ENCODE peak calls at places on chromosome 9, in five cellular contexts. B is left lung, G is GM23338, Y is Peyer's patch, N is pancreas. S is an unnamed sample.

GRCh38 chr9:105877719-105878118 is 183.4 kb downstream of the TMEM38B start:
- DNase-seq in B (no peak), N (no peak), G (peak; percentile 8), Y (no peak), S (no peak)

GRCh38 chr9:112705773-112706427 is 12.0 kb downstream of the INIP start:
- DNase-seq in G (peak; percentile 78), Y (no peak), B (no peak), N (no peak), S (no peak)

GRCh38 chr9:112861638-112862555 is 28.8 kb downstream of the SLC46A2 start:
- DNase-seq in N (no peak), G (no peak), B (peak; percentile 83), Y (no peak), S (peak; percentile 67)

GRCh38 chr9:126704157-126704941 is 90.6 kb downstream of the LMX1B start:
- DNase-seq in B (no peak), G (no peak), N (peak; percentile 54), Y (peak; percentile 48), S (peak; percentile 97)

GRCh38 chr9:95088421-95089161 is 228.9 kb downstream of the FANCC start:
- DNase-seq in N (peak; percentile 76), G (no peak), Y (peak; percentile 49), B (no peak), S (peak; percentile 94)

GRCh38 chr9:112135706-112136105 is 39.4 kb downstream of the SUSD1 start:
- DNase-seq in B (no peak), G (no peak), Y (peak; percentile 53), N (no peak), S (no peak)

GRCh38 chr9:21589344-21590056 is 107.4 kb upstream of the IFNE start:
- DNase-seq in B (no peak), N (no peak), G (no peak), Y (no peak), S (no peak)

GRCh38 chr9:129932303-129933151 is 97.3 kb downstream of the USP20 start:
- DNase-seq in N (no peak), B (no peak), Y (no peak), G (peak; percentile 19), S (no peak)

GRCh38 chr9:134059188-134059641 is 8.6 kb downstream of the BRD3 start:
- DNase-seq in N (peak; percentile 60), B (no peak), Y (peak; percentile 29), G (no peak), S (no peak)

GRCh38 chr9:97752274-97752673 is 55.1 kb upstream of the XPA start:
- DNase-seq in N (no peak), B (no peak), G (no peak), Y (no peak), S (no peak)

GRCh38 chr9:15149450-15149849 is 157.6 kb downstream of the TTC39B start:
- DNase-seq in B (no peak), G (no peak), Y (no peak), N (no peak), S (no peak)

GRCh38 chr9:121066850-121067249 is 7.9 kb upstream of the CNTRL start:
- DNase-seq in G (no peak), B (no peak), Y (no peak), N (no peak), S (no peak)

GRCh38 chr9:68678430-68678829 is 26.6 kb upstream of the PIP5K1B start:
- DNase-seq in G (peak; percentile 73), B (no peak), Y (no peak), N (no peak), S (no peak)

GRCh38 chr9:90219548-90220118 is 423.0 kb downstream of the DIRAS2 start:
- DNase-seq in N (no peak), Y (peak; percentile 71), G (peak; percentile 75), B (peak; percentile 82), S (no peak)

GRCh38 chr9:124778575-124779367 is 1.8 kb downstream of the OLFML2A start:
- DNase-seq in B (no peak), N (no peak), G (no peak), Y (peak; percentile 10), S (peak; percentile 81)
- H3K4me1 ChIP-seq in B (peaks cover 4% of the 10 kb centered on the region), N (peaks cover 8% of the 10 kb centered on the region), G (peaks cover 17% of the 10 kb centered on the region), Y (no peaks in the 10 kb centered on the region), S (peaks cover 22% of the 10 kb centered on the region)

DNA sequence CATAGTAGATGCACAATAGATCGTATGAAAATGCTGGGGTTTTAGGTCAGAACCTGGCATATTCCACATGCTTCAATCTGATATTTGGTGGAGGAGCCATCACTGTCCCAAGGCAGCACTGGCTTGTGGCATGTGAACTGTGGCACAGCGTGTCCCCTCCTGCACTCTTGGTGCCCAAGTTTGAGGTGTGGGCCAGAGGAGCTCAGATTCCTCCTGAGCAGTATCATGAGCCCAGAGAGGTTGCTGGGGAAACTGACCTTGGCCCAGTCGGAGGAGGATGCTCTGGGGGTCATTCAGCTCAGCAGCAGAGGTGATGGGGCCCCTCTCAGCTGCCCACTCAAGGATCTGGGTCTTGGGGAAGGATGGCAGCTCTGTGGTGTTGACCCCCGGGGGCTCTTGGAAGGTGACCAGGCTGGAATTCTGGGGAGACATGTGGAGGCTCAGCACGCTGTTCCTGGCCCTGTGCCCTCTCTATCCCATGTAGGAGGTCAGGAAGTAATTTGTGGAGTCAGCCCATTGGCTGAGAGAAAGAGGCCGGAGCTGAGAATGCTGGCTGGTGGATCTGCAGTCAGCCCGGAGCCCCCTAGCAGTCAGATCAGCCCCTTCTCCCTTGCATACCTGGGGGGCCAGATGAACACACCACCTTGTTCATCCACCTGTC is 23.7 kb downstream of the FPGS start:
- DNase-seq in B (no peak), N (peak; percentile 41), Y (no peak), G (no peak), S (peak; percentile 61)
- H3K4me1 ChIP-seq in B (peaks cover 12% of the 10 kb centered on the region), N (peaks cover 5% of the 10 kb centered on the region), Y (no peaks in the 10 kb centered on the region), G (peaks cover 8% of the 10 kb centered on the region), S (peaks cover 13% of the 10 kb centered on the region)

GRCh38 chr9:137688725-137689124 is 69.9 kb downstream of the EHMT1 start:
- DNase-seq in B (no peak), Y (no peak), N (no peak), G (no peak), S (peak; percentile 27)
- H3K4me1 ChIP-seq in B (peaks cover 28% of the 10 kb centered on the region), Y (no peaks in the 10 kb centered on the region), N (peaks cover 5% of the 10 kb centered on the region), G (peaks cover 65% of the 10 kb centered on the region), S (peaks cover 28% of the 10 kb centered on the region)

DNA sequence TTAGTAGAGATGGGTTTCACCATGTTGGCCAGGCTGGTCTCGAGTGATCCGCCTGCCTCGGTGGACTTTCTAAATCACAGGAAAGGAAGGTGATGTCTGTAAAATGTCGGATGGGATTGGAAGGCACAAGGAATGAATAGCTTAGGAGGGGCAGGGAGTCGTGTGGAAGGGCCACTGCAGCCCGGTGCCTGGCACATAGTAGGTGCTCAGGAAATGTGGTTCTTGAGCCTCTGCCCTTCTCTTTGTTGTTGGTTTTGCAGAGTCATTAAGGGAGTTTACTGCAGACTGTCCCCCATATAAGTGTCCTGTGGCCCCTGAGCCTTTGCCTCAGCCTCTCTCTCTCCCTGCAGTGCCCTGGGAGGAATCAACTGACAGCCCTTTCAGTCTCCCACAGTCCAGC is 11.8 kb downstream of the NEK6 start:
- DNase-seq in Y (no peak), N (no peak), B (no peak), G (no peak), S (no peak)
- H3K4me1 ChIP-seq in Y (peaks cover 14% of the 10 kb centered on the region), N (peaks cover 54% of the 10 kb centered on the region), B (peaks cover 52% of the 10 kb centered on the region), G (no peaks in the 10 kb centered on the region), S (peaks cover 63% of the 10 kb centered on the region)

DNA sequence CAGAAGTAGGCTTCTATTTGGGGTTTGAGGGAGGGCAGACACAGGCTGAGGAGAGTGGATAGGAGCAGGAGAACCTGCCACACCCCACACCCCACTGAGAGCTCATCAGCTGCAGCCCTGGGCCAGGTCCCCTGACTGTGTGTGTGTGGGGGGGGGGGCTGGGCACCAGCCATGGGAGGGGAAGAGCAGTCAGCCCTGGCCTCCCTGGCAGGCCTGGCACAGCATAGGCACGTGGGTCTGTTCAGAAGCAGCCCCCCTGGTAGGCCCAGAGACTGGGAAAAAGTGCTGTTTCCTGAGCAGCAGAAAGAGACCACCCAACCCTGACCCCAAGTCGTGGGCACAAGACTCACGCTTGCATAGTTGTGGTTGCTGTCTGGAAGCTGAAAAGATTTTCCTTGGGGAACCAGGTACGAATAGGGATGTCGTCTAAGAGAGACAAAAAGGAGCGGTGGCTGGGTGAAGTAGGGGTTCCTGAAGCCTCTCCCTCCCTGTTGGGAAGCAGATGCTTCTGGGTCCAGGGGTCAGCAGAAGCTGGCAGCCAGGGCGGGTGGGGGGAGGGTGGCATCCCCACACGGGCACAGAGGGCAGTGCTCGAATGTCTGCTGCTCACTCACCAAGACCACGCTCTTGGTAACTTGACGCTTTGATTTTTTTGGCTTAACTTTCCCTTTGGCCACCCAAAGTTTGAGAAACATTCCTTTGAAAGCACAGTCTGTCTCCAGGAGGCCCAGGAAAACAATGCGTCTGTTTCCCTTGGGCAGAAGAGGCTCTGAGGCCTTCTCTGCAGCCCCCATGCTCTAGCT is 2.9 kb downstream of the NSMF start:
- DNase-seq in B (peak; percentile 39), N (peak; percentile 35), Y (peak; percentile 42), G (no peak), S (peak; percentile 98)
- H3K4me1 ChIP-seq in B (peaks cover 11% of the 10 kb centered on the region), N (peaks cover 22% of the 10 kb centered on the region), Y (peaks cover 8% of the 10 kb centered on the region), G (peaks cover 6% of the 10 kb centered on the region), S (peaks cover 31% of the 10 kb centered on the region)

GRCh38 chr9:131698715-131699053 is 41.2 kb downstream of the RAPGEF1 start:
- DNase-seq in B (no peak), N (no peak), G (no peak), Y (no peak), S (no peak)

GRCh38 chr9:131697908-131698714 is 41.8 kb downstream of the RAPGEF1 start:
- DNase-seq in Y (no peak), B (no peak), N (no peak), G (peak; percentile 46), S (no peak)

GRCh38 chr9:131695366-131696162 is 44.3 kb downstream of the RAPGEF1 start:
- DNase-seq in Y (no peak), N (no peak), G (no peak), B (no peak), S (no peak)

GRCh38 chr9:131696163-131696439 is 43.8 kb downstream of the RAPGEF1 start:
- DNase-seq in B (no peak), G (peak; percentile 61), N (no peak), Y (no peak), S (no peak)

DNA sequence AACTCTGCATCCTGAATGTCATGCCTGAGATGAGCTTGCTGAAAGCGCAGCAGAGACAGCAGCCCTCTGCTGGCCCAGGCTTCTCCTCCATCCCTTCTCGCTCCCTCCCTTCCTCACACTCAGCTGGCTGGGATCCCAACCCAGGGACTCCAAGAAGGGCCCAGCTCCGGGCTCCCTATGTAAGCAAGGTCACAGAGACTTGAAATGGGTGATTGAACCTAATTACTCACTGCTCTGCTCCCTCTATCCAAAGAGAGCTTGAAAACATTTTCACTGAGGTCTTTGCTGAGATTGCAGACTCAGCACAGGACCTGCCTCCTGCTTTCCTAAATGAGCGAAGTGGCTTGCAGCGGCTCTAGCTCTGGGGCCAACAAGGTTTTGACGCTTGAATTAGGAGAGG is 42.8 kb downstream of the RAPGEF1 start:
- DNase-seq in Y (no peak), G (peak; percentile 62), B (no peak), N (no peak), S (no peak)
- H3K4me1 ChIP-seq in Y (no peaks in the 10 kb centered on the region), G (peaks cover 80% of the 10 kb centered on the region), B (peaks cover 16% of the 10 kb centered on the region), N (peaks cover 50% of the 10 kb centered on the region), S (peaks cover 2% of the 10 kb centered on the region)

DNA sequence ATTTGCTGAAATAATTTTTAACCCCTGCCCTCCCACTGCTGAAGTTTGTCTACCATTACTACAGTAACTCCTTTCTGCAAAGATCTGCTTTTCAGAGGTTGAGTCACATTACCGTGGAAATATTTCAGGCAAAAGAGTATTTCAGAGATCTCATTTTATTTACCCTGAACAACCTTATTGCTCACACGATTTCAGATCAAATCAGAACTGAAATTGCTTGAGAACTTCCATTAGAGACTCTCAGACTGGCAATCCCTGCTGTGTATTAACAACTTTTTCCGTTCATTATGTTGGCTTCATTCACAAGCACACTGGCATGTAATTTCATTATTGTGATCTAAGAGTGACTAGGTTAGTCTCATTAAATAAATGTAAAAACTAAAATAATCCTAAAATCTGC is 16.1 kb downstream of the NR6A1 start:
- DNase-seq in Y (no peak), G (no peak), N (no peak), B (no peak), S (no peak)
- H3K4me1 ChIP-seq in Y (no peaks in the 10 kb centered on the region), G (peaks cover 55% of the 10 kb centered on the region), N (peaks cover 23% of the 10 kb centered on the region), B (peaks cover 5% of the 10 kb centered on the region), S (peaks cover 13% of the 10 kb centered on the region)